ENCODE peak calls at places on chromosomes 11 and 22, in six cellular contexts. C is heart right ventricle, E is ovary, F is A549, M is left ventricle myocardium inferior, H is tibial artery. Z is an unnamed sample.

GRCh38 chr11:86571273-86571948 is 101.0 kb downstream of the ME3 start:
- DNase-seq in H (no peak), F (peak; percentile 88), M (no peak), E (no peak), C (no peak), Z (no peak)

GRCh38 chr22:40512426-40513136 is 123.9 kb downstream of the MRTFA start:
- DNase-seq in C (no peak), F (peak; percentile 92), H (peak; percentile 76), E (peak; percentile 71), M (no peak), Z (no peak)

GRCh38 chr11:46240861-46241260 is 36.6 kb upstream of the CREB3L1 start:
- DNase-seq in F (no peak), H (no peak), M (no peak), C (no peak), E (no peak), Z (no peak)

GRCh38 chr22:30887418-30887817 is 81.2 kb downstream of the MORC2 start:
- DNase-seq in H (peak; percentile 43), C (no peak), F (no peak), E (no peak), M (peak; percentile 2), Z (peak; percentile 44)

GRCh38 chr22:32985899-32986772 is 72.0 kb downstream of the SYN3 start:
- DNase-seq in M (peak; percentile 51), F (peak; percentile 61), H (peak; percentile 81), E (peak; percentile 83), C (no peak), Z (no peak)

GRCh38 chr11:63866211-63866610 is 27.3 kb downstream of the MARK2 start:
- DNase-seq in F (no peak), E (peak; percentile 67), C (no peak), H (peak; percentile 71), M (peak; percentile 32), Z (peak; percentile 62)

GRCh38 chr11:44010789-44011251 is 37.0 kb upstream of the ACCSL start:
- DNase-seq in C (no peak), E (peak; percentile 8), F (no peak), M (no peak), H (peak; percentile 66), Z (no peak)

GRCh38 chr11:100602716-100603115 is 84.4 kb upstream of the ARHGAP42 start:
- DNase-seq in C (no peak), H (no peak), E (no peak), M (no peak), F (no peak), Z (no peak)

GRCh38 chr11:116339306-116339705 is 433.5 kb downstream of the BUD13 start:
- DNase-seq in C (no peak), E (no peak), M (no peak), F (peak; percentile 37), H (no peak), Z (no peak)

GRCh38 chr11:57146301-57146700 is 35.5 kb upstream of the LRRC55 start:
- DNase-seq in C (no peak), E (no peak), F (no peak), M (no peak), H (no peak), Z (no peak)

GRCh38 chr11:57143459-57143858 is 38.3 kb upstream of the LRRC55 start:
- DNase-seq in M (no peak), E (no peak), H (no peak), F (no peak), C (no peak), Z (no peak)

GRCh38 chr11:57144531-57145320 is 37.0 kb upstream of the LRRC55 start:
- DNase-seq in E (no peak), F (no peak), M (no peak), H (no peak), C (no peak), Z (no peak)

GRCh38 chr11:57140568-57140967 is 41.2 kb upstream of the LRRC55 start:
- DNase-seq in M (no peak), F (no peak), C (no peak), H (no peak), E (no peak), Z (no peak)

GRCh38 chr11:57144075-57144474 is 37.7 kb upstream of the LRRC55 start:
- DNase-seq in M (no peak), F (no peak), E (no peak), C (no peak), H (no peak), Z (no peak)
- TF ChIP-seq CTCF in M (no peak), F (no peak), E (no peak), C (no peak), H (no peak), Z (no peak)

GRCh38 chr11:95074806-95075563 is 8.3 kb downstream of the SRSF8 start:
- DNase-seq in F (no peak), M (peak; percentile 78), C (peak; percentile 77), H (peak; percentile 78), E (peak; percentile 45), Z (peak; percentile 92)
- H3K4me1 ChIP-seq in F (peaks cover 6% of the 10 kb centered on the region), M (peaks cover 28% of the 10 kb centered on the region), C (peaks cover 15% of the 10 kb centered on the region), H (peaks cover 36% of the 10 kb centered on the region), E (peaks cover 18% of the 10 kb centered on the region), Z (peaks cover 14% of the 10 kb centered on the region)

DNA sequence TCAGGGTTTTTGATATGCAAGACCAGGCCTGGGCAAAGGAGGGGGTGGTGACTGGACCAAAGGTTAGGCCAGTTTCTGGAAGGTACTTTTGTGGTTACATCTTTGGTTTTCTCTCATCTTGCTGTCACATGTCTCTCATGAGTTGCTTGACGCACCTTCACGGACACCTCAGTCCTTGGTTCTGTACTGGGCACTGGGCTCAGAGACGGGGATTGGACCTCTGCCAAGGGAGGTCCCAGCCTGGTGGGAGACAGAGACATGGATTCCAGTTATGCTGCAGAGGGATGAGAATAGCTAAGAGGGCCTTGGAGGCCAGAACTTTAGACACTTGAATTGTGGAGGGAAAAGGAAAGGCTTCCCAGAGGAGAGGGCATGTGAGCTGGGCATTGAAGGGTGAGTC is 1.7 kb downstream of the USP35 start:
- DNase-seq in M (no peak), C (no peak), E (no peak), H (peak; percentile 71), F (no peak), Z (no peak)
- TF ChIP-seq CTCF in M (no peak), C (no peak), E (no peak), H (no peak), F (no peak), Z (no peak)

GRCh38 chr11:12841946-12842630 is 167.0 kb upstream of the RASSF10 start:
- DNase-seq in C (no peak), H (no peak), E (peak; percentile 72), M (no peak), F (peak; percentile 61), Z (no peak)

GRCh38 chr11:12840871-12841516 is 166.8 kb downstream of the TEAD1 start:
- DNase-seq in F (no peak), C (no peak), M (no peak), H (no peak), E (no peak), Z (no peak)

GRCh38 chr11:12845739-12846358 is 163.3 kb upstream of the RASSF10 start:
- DNase-seq in C (peak; percentile 27), F (peak; percentile 29), E (peak; percentile 46), H (no peak), M (peak; percentile 31), Z (peak; percentile 62)

GRCh38 chr11:12846766-12847615 is 162.1 kb upstream of the RASSF10 start:
- DNase-seq in H (no peak), F (no peak), M (no peak), E (no peak), C (no peak), Z (no peak)

DNA sequence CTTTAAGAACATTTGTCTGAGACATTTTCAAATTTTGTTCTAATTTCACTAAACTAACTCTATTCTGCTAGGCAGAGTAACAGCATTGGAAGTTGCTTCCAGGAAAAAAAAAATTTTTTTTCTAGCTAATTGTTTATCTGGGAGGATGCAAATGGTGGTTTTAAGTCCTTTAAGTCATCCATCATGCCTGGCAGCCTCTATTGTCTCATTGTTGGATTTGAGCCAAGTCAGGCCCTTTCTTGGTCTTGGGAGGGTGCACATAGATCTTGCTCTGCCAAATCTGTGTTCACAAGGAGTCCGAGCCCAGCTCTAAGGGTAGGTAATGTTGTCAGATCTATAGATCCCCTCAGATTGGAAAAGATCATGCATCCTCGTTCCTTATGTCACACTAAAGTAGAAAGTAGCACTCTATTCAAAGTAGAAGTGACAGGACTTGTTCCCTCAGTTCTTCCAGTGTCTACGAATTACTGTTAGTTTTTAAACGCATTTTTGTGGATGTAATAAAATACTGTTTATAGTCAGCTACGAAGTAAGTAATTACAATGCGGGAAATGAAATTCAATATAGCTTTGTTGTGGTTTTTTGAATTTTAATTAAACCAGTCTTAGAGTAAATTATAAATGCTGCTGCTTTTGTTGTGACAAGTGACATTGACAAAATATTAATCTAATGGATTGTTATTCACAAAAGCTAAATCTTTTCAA is 166.0 kb upstream of the RASSF10 start:
- DNase-seq in M (no peak), C (no peak), H (no peak), F (peak; percentile 65), E (no peak), Z (no peak)
- H3K4me1 ChIP-seq in M (peaks cover 67% of the 10 kb centered on the region), C (peaks cover 63% of the 10 kb centered on the region), H (no peaks in the 10 kb centered on the region), F (peaks cover 82% of the 10 kb centered on the region), E (peaks cover 26% of the 10 kb centered on the region), Z (peaks cover 81% of the 10 kb centered on the region)

GRCh38 chr22:49199224-49199623 is 628.4 kb downstream of the BRD1 start:
- DNase-seq in F (no peak), H (peak; percentile 32), M (no peak), E (peak; percentile 2), C (no peak), Z (no peak)
- TF ChIP-seq CTCF in F (no peak), H (no peak), M (no peak), E (no peak), C (no peak), Z (no peak)

DNA sequence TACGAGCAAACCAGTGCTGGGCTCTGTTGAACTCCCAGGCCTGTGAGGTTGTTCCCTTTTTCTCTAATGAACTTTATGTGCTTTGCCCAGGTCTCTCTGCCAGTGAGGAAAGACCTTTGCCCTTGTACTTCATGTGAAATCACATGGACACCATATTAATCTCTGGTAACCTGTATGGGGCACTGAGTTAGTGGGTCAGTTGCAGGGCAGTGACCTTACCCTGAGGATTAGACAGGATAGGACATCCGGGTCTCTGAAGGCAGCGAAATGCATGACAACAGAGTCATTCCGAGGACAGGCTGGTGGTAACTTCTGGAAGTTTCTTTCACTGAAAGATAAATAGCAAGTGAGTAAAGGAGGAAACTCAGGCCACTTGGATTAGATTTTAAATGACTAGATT is 93.7 kb downstream of the ZBTB16 start:
- DNase-seq in F (no peak), E (no peak), M (no peak), C (no peak), H (peak; percentile 51), Z (peak; percentile 62)
- H3K4me1 ChIP-seq in F (no peaks in the 10 kb centered on the region), E (peaks cover 37% of the 10 kb centered on the region), M (peaks cover 99% of the 10 kb centered on the region), C (peaks cover 81% of the 10 kb centered on the region), H (peaks cover 91% of the 10 kb centered on the region), Z (peaks cover 94% of the 10 kb centered on the region)

GRCh38 chr11:73307323-73308002 is 613 bp upstream of the ARHGEF17 start:
- DNase-seq in E (peak; percentile 99), H (peak; percentile 98), F (peak; percentile 98), C (peak; percentile 98), M (peak; percentile 98), Z (peak; percentile 97)
- TF ChIP-seq CTCF in E (peak; percentile 97), H (peak; percentile 97), F (peak; percentile 92), C (peak; percentile 87), M (peak; percentile 84), Z (peak; percentile 75)

GRCh38 chr11:130740819-130741218 is 175.5 kb downstream of the SNX19 start:
- DNase-seq in C (no peak), F (no peak), M (no peak), E (no peak), H (no peak), Z (no peak)
- H3K4me1 ChIP-seq in C (peaks cover 21% of the 10 kb centered on the region), F (peaks cover 5% of the 10 kb centered on the region), M (peaks cover 23% of the 10 kb centered on the region), E (peaks cover 5% of the 10 kb centered on the region), H (peaks cover 4% of the 10 kb centered on the region), Z (no peaks in the 10 kb centered on the region)